ENCODE peak calls at places on chromosomes 12 and 14, in eight cellular contexts. G is midbrain, X is mesothelial cell of epicardium, P is EH, V is neural crest cell, Z is retina, K is NCI-H1105, O is NCI-H1436. A is an unnamed sample.

GRCh38 chr14:91872517-91873470 is 5.5 kb upstream of the TC2N start:
- DNase-seq in O (no peak), G (no peak), Z (no peak), V (no peak), K (no peak), X (no peak), P (peak), A (no peak)

GRCh38 chr12:46547421-46548340 is 175.1 kb upstream of the SLC38A2 start:
- DNase-seq in G (no peak), P (peak), K (no peak), V (no peak), O (no peak), X (no peak), Z (no peak), A (no peak)

GRCh38 chr14:37678916-37679315 is 83.5 kb downstream of the TTC6 start:
- DNase-seq in X (no peak), G (no peak), K (no peak), V (no peak), O (no peak), Z (no peak), P (peak), A (no peak)

GRCh38 chr14:100129161-100129589 is 30.3 kb downstream of the DEGS2 start:
- DNase-seq in X (no peak), K (no peak), P (peak), Z (no peak), G (no peak), V (no peak), O (no peak), A (no peak)

GRCh38 chr12:85874064-85874463 is at the start of gene NTS:
- DNase-seq in Z (peak), P (no peak), G (no peak), O (peak), X (no peak), V (no peak), K (no peak), A (no peak)

GRCh38 chr12:57237952-57238853 is 8.7 kb downstream of the SHMT2 start:
- DNase-seq in V (no peak), G (no peak), Z (peak), P (peak), O (peak), K (peak), X (no peak), A (peak)

GRCh38 chr14:85187521-85187920 is 342.4 kb upstream of the FLRT2 start:
- DNase-seq in P (no peak), V (no peak), K (no peak), X (no peak), G (no peak), Z (no peak), O (no peak), A (no peak)

GRCh38 chr14:56715938-56716337 is 94.3 kb downstream of the OTX2 start:
- DNase-seq in Z (no peak), O (no peak), P (no peak), X (no peak), K (no peak), G (no peak), V (no peak), A (no peak)

GRCh38 chr12:72632286-72632685 is 360.1 kb downstream of the TRHDE start:
- DNase-seq in X (no peak), V (no peak), O (no peak), G (no peak), P (peak), Z (no peak), K (no peak), A (no peak)

GRCh38 chr14:26379951-26380350 is 217.9 kb downstream of the NOVA1 start:
- DNase-seq in P (no peak), V (no peak), Z (no peak), X (no peak), G (no peak), K (no peak), O (no peak), A (no peak)

GRCh38 chr12:108565976-108566375 is 3.6 kb downstream of the ISCU start:
- DNase-seq in K (peak), X (no peak), G (no peak), P (peak), Z (no peak), V (no peak), O (peak), A (peak)